ENCODE peak calls at places on chromosomes 1 and 21, in seven cellular contexts. Q, D, S, V, M, E and O are unnamed samples.

GRCh38 chr1:235923466-235924008 is 56.8 kb upstream of the LYST start:
- DNase-seq in E (no peak), Q (no peak), D (no peak), V (peak), S (peak), M (no peak), O (no peak)

GRCh38 chr1:186782791-186783190 is 46.0 kb upstream of the PLA2G4A start:
- DNase-seq in Q (no peak), E (no peak), M (no peak), D (no peak), S (no peak), V (no peak), O (no peak)

GRCh38 chr1:228333739-228334115 is 72.9 kb downstream of the TRIM11 start:
- DNase-seq in Q (no peak), E (no peak), S (no peak), D (no peak), M (no peak), V (no peak), O (no peak)

GRCh38 chr1:159091547-159092397 is 15.2 kb upstream of the AIM2 start:
- DNase-seq in S (peak), V (no peak), M (peak), Q (no peak), E (no peak), D (no peak), O (no peak)

GRCh38 chr1:223712856-223713494 is 636 bp downstream of the CAPN2 start:
- DNase-seq in S (no peak), V (peak), Q (no peak), E (peak), M (no peak), D (no peak), O (peak)

GRCh38 chr1:171935664-171936063 is 94.4 kb downstream of the DNM3 start:
- DNase-seq in M (no peak), E (no peak), V (no peak), D (no peak), S (no peak), Q (no peak), O (no peak)

GRCh38 chr1:32741417-32742131 is 39.0 kb upstream of the SYNC start:
- DNase-seq in V (peak), E (no peak), S (no peak), M (no peak), Q (no peak), D (no peak), O (no peak)

GRCh38 chr1:20702416-20702815 is 15.4 kb downstream of the KIF17 start:
- DNase-seq in D (no peak), Q (no peak), S (peak), V (peak), E (no peak), M (no peak), O (no peak)

GRCh38 chr1:209989525-209989924 is 51.5 kb downstream of the SYT14 start:
- DNase-seq in V (no peak), E (no peak), Q (no peak), M (no peak), D (no peak), S (peak), O (peak)

GRCh38 chr1:213986020-213986924 is 1.5 kb upstream of the PROX1 start:
- DNase-seq in M (no peak), D (no peak), V (no peak), S (no peak), E (no peak), Q (no peak), O (no peak)
- TF ChIP-seq CTCF in M (no peak), D (no peak), V (no peak), S (no peak), E (no peak), Q (no peak), O (no peak)

DNA sequence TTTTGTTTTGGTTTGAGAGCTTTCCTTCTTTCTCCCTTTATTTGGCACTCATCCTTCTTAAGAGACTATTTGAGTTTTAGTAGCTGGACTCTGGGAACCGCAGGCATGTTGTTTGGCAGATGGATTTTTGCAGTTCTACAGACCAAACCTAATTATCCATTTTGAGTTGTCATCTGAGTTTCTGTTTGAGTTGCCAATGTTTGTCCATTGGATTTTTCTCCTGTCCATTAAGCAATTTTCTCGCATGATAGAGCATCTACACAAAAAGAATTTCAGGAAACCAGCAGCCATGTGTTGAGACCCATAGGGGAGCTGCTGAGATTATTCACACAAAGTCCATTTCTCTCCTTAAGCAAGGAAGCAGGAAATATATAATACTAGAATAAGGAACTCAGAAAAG is 17.2 kb upstream of the CXADR start:
- DNase-seq in Q (no peak), V (no peak), E (no peak), S (no peak), M (no peak), D (no peak), O (no peak)
- TF ChIP-seq CTCF in Q (no peak), V (no peak), E (no peak), S (no peak), M (no peak), D (no peak), O (no peak)

GRCh38 chr1:116934586-116935207 is 25.0 kb downstream of the PTGFRN start:
- DNase-seq in D (no peak), E (no peak), M (no peak), Q (no peak), V (no peak), S (no peak), O (peak)
- TF ChIP-seq CTCF in D (peak), E (no peak), M (peak), Q (peak), V (peak), S (peak), O (peak)

GRCh38 chr1:8814870-8815269 is 2.6 kb downstream of the RERE start:
- DNase-seq in E (no peak), S (no peak), M (no peak), Q (no peak), V (peak), D (no peak), O (no peak)
- TF ChIP-seq CTCF in E (no peak), S (peak), M (peak), Q (no peak), V (no peak), D (peak), O (peak)

DNA sequence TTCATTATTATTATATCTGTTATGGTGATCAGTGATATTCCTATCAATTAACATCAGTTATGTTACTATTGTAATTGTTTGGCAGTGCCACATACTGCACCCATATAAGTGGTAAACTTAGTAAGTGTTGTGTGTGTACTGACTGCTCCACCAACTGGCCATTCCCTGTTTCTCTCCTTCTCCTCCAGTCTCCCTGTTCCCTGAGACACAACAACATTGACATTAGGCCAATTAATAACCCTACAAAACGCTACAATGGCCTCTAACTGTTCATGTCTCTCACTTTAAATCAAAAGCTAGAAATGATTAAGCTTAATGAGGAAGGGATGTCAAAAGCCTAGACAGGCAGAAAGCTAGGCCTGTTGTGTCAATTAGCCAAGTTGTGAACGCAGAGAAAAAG is 6.6 kb upstream of the THRAP3 start:
- DNase-seq in M (no peak), V (peak), S (peak), E (no peak), Q (no peak), D (no peak), O (no peak)
- TF ChIP-seq CTCF in M (peak), V (no peak), S (peak), E (no peak), Q (no peak), D (peak), O (no peak)

GRCh38 chr1:217889401-217889800 is 258.3 kb downstream of the SPATA17 start:
- DNase-seq in D (no peak), M (no peak), Q (no peak), S (no peak), V (peak), E (no peak), O (no peak)
- TF ChIP-seq CTCF in D (peak), M (no peak), Q (no peak), S (peak), V (peak), E (no peak), O (peak)

GRCh38 chr21:42466700-42467612 is 29.1 kb downstream of the RSPH1 start:
- DNase-seq in M (no peak), S (no peak), E (peak), V (peak), D (no peak), Q (no peak), O (peak)

GRCh38 chr21:42465008-42465878 is 30.8 kb downstream of the RSPH1 start:
- DNase-seq in S (no peak), V (peak), M (no peak), E (peak), Q (no peak), D (no peak), O (peak)

GRCh38 chr21:42469272-42469671 is 26.8 kb downstream of the RSPH1 start:
- DNase-seq in M (no peak), V (no peak), Q (no peak), E (no peak), D (no peak), S (no peak), O (no peak)

GRCh38 chr21:42468511-42469131 is 27.4 kb downstream of the RSPH1 start:
- DNase-seq in E (peak), Q (no peak), S (no peak), M (no peak), V (no peak), D (no peak), O (no peak)

DNA sequence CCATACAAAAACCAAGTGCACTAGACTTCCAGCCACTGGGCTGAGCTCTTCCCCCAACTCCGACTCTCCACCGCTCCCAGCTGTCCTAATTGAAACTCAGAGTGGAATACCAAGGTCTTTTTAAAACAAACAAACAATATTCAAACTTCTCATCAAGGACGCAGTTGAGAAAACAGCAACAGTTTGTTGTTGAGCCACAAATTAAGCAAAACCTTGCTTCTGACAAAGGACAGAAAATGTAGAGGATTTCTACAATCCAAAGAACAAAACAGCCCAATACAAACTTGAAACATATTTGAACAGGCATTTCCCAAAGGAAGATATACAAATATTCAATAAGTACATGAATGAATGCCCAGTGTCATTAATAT is 28.4 kb downstream of the RSPH1 start:
- DNase-seq in Q (no peak), S (no peak), V (no peak), E (no peak), M (no peak), D (no peak), O (no peak)
- TF ChIP-seq CTCF in Q (no peak), S (no peak), V (no peak), E (no peak), M (no peak), D (no peak), O (no peak)